ENCODE peak calls at places on chromosomes 6 and 20, in nine cellular contexts. P is stimulated activated CD4-positive, alpha-beta T cell treated with anti-CD3 and anti-CD28 coated beads, Interleukin-1b, Interleukin-23, amount 100 ng/mL, for 24 hours; B is T-helper 1 cell; Y is T1000; X is HEK293T; Q is H7; G is PC-9; U is T-helper 2 cell; I is Daoy. V is an unnamed sample.

GRCh38 chr20:7695622-7696021 is 244.6 kb downstream of the HAO1 start:
- DNase-seq in P (no peak), B (no peak), Y (no peak), X (no peak), Q (no peak), G (no peak), U (no peak), I (peak), V (no peak)

GRCh38 chr6:7424967-7425807 is 35.6 kb downstream of the RIOK1 start:
- DNase-seq in P (no peak), B (no peak), Y (no peak), X (peak), Q (peak), G (peak), U (no peak), I (peak), V (peak)

GRCh38 chr20:32581839-32582658 is 3.1 kb downstream of the NOL4L start:
- DNase-seq in P (no peak), B (no peak), Y (no peak), X (no peak), Q (peak), G (no peak), U (no peak), I (no peak), V (no peak)

GRCh38 chr6:100464910-100465700 is at the start of gene SIM1:
- DNase-seq in P (no peak), B (no peak), Y (no peak), X (peak), Q (peak), G (no peak), U (no peak), I (peak), V (peak)

GRCh38 chr6:158487495-158487894 is 72.4 kb upstream of the TMEM181 start:
- DNase-seq in P (no peak), B (no peak), Y (no peak), X (no peak), Q (no peak), G (no peak), U (no peak), I (no peak), V (no peak)

GRCh38 chr6:5752282-5752681 is 254.4 kb downstream of the NRN1 start:
- DNase-seq in P (no peak), B (no peak), Y (no peak), X (no peak), Q (no peak), G (no peak), U (no peak), I (peak), V (peak)

GRCh38 chr6:79861023-79861422 is 86.3 kb downstream of the ELOVL4 start:
- DNase-seq in P (no peak), B (no peak), Y (no peak), X (no peak), Q (no peak), G (no peak), U (no peak), I (no peak), V (no peak)

GRCh38 chr6:159416891-159417540 is 247.8 kb downstream of the FNDC1 start:
- DNase-seq in P (no peak), B (no peak), Y (no peak), X (no peak), Q (no peak), G (no peak), U (no peak), I (no peak), V (no peak)

GRCh38 chr20:43538855-43539700 is 19.7 kb upstream of the SGK2 start:
- DNase-seq in P (no peak), B (no peak), Y (no peak), X (no peak), Q (no peak), G (no peak), U (no peak), I (no peak), V (no peak)

GRCh38 chr6:158142789-158143188 is 25.3 kb downstream of the SERAC1 start:
- DNase-seq in P (no peak), B (no peak), Y (no peak), X (no peak), Q (no peak), G (no peak), U (no peak), I (peak), V (no peak)

GRCh38 chr20:16607364-16608264 is 34.4 kb upstream of the KIF16B start:
- DNase-seq in P (no peak), B (no peak), Y (no peak), X (peak), Q (no peak), G (no peak), U (no peak), I (no peak), V (no peak)

GRCh38 chr6:110341671-110342304 is 16.4 kb downstream of the METTL24 start:
- DNase-seq in P (no peak), B (no peak), Y (no peak), X (peak), Q (peak), G (no peak), U (no peak), I (no peak), V (no peak)

GRCh38 chr20:63027425-63028389 is 20.9 kb upstream of the BHLHE23 start:
- DNase-seq in P (no peak), B (no peak), Y (no peak), X (no peak), Q (peak), G (no peak), U (no peak), I (peak), V (peak)

GRCh38 chr20:25276533-25277050 is 28.7 kb downstream of the PYGB start:
- DNase-seq in P (no peak), B (no peak), Y (no peak), X (no peak), Q (peak), G (no peak), U (no peak), I (no peak), V (no peak)

GRCh38 chr20:9590189-9590588 is 75.8 kb downstream of the LAMP5 start:
- DNase-seq in P (no peak), B (no peak), Y (no peak), X (no peak), Q (no peak), G (no peak), U (no peak), I (peak), V (no peak)

GRCh38 chr20:41654292-41654691 is 36.1 kb upstream of the CHD6 start:
- DNase-seq in P (no peak), B (no peak), Y (no peak), X (no peak), Q (peak), G (no peak), U (no peak), I (no peak), V (no peak)

GRCh38 chr6:41477572-41477971 is 68.6 kb upstream of the FOXP4 start:
- DNase-seq in P (no peak), B (no peak), Y (no peak), X (no peak), Q (no peak), G (no peak), U (no peak), I (no peak), V (no peak)

GRCh38 chr6:151160869-151161268 is 78.9 kb upstream of the AKAP12 start:
- DNase-seq in P (no peak), B (no peak), Y (no peak), X (no peak), Q (no peak), G (peak), U (no peak), I (no peak), V (no peak)

V was measured in A673.